ENCODE peak calls at places on chromosome 13, in eight cellular contexts. One of them, this sample, is unnamed.

GRCh38 chr13:109330941-109331340 is 455.4 kb downstream of the IRS2 start:
- DNase-seq in CD4-positive, alpha-beta T cell: no peak
- DNase-seq in tibial artery: no peak
- DNase-seq in AG08395: no peak
- DNase-seq in progenitor cell of endocrine pancreas: no peak
- DNase-seq in central memory CD8-positive, alpha-beta T cell: no peak
- DNase-seq in NCI-H1105 treated with DMSO at 0.1 percent for 48 hours: no peak
- DNase-seq in stimulated activated CD4-positive, alpha-beta T cell treated with anti-CD3 and anti-CD28 coated beads, Interleukin-15, amount 100 ng/mL, for 1 hour: no peak
- DNase-seq in this sample: no peak

GRCh38 chr13:42064259-42064658 is 15.8 kb downstream of the DGKH start:
- DNase-seq in CD4-positive, alpha-beta T cell: no peak
- DNase-seq in tibial artery: no peak
- DNase-seq in AG08395: peak
- DNase-seq in progenitor cell of endocrine pancreas: no peak
- DNase-seq in central memory CD8-positive, alpha-beta T cell: no peak
- DNase-seq in NCI-H1105 treated with DMSO at 0.1 percent for 48 hours: no peak
- DNase-seq in stimulated activated CD4-positive, alpha-beta T cell treated with anti-CD3 and anti-CD28 coated beads, Interleukin-15, amount 100 ng/mL, for 1 hour: no peak
- DNase-seq in this sample: no peak

GRCh38 chr13:111897846-111898215 is 169.1 kb upstream of the SOX1 start:
- DNase-seq in CD4-positive, alpha-beta T cell: no peak
- DNase-seq in tibial artery: no peak
- DNase-seq in AG08395: no peak
- DNase-seq in progenitor cell of endocrine pancreas: no peak
- DNase-seq in central memory CD8-positive, alpha-beta T cell: no peak
- DNase-seq in NCI-H1105 treated with DMSO at 0.1 percent for 48 hours: no peak
- DNase-seq in stimulated activated CD4-positive, alpha-beta T cell treated with anti-CD3 and anti-CD28 coated beads, Interleukin-15, amount 100 ng/mL, for 1 hour: no peak
- DNase-seq in this sample: no peak

GRCh38 chr13:33868343-33868994 is 50.5 kb downstream of the RFC3 start:
- DNase-seq in CD4-positive, alpha-beta T cell: no peak
- DNase-seq in tibial artery: no peak
- DNase-seq in AG08395: no peak
- DNase-seq in progenitor cell of endocrine pancreas: no peak
- DNase-seq in central memory CD8-positive, alpha-beta T cell: no peak
- DNase-seq in NCI-H1105 treated with DMSO at 0.1 percent for 48 hours: no peak
- DNase-seq in stimulated activated CD4-positive, alpha-beta T cell treated with anti-CD3 and anti-CD28 coated beads, Interleukin-15, amount 100 ng/mL, for 1 hour: no peak
- DNase-seq in this sample: no peak

GRCh38 chr13:113964251-113964995 is 9.5 kb downstream of the C13orf46 start:
- DNase-seq in CD4-positive, alpha-beta T cell: no peak
- DNase-seq in tibial artery: no peak
- DNase-seq in AG08395: no peak
- DNase-seq in progenitor cell of endocrine pancreas: no peak
- DNase-seq in central memory CD8-positive, alpha-beta T cell: no peak
- DNase-seq in NCI-H1105 treated with DMSO at 0.1 percent for 48 hours: no peak
- DNase-seq in stimulated activated CD4-positive, alpha-beta T cell treated with anti-CD3 and anti-CD28 coated beads, Interleukin-15, amount 100 ng/mL, for 1 hour: no peak
- DNase-seq in this sample: no peak

GRCh38 chr13:89910166-89910565 is 1437.3 kb upstream of the MIR17HG start:
- DNase-seq in CD4-positive, alpha-beta T cell: no peak
- DNase-seq in tibial artery: no peak
- DNase-seq in AG08395: no peak
- DNase-seq in progenitor cell of endocrine pancreas: no peak
- DNase-seq in central memory CD8-positive, alpha-beta T cell: no peak
- DNase-seq in NCI-H1105 treated with DMSO at 0.1 percent for 48 hours: no peak
- DNase-seq in stimulated activated CD4-positive, alpha-beta T cell treated with anti-CD3 and anti-CD28 coated beads, Interleukin-15, amount 100 ng/mL, for 1 hour: no peak
- DNase-seq in this sample: no peak

GRCh38 chr13:31699650-31700049 is 39.7 kb upstream of the RXFP2 start:
- DNase-seq in CD4-positive, alpha-beta T cell: no peak
- DNase-seq in tibial artery: no peak
- DNase-seq in AG08395: no peak
- DNase-seq in progenitor cell of endocrine pancreas: no peak
- DNase-seq in central memory CD8-positive, alpha-beta T cell: no peak
- DNase-seq in NCI-H1105 treated with DMSO at 0.1 percent for 48 hours: no peak
- DNase-seq in stimulated activated CD4-positive, alpha-beta T cell treated with anti-CD3 and anti-CD28 coated beads, Interleukin-15, amount 100 ng/mL, for 1 hour: no peak
- DNase-seq in this sample: peak

GRCh38 chr13:38429916-38430315 is 80.3 kb downstream of the UFM1 start:
- DNase-seq in CD4-positive, alpha-beta T cell: no peak
- DNase-seq in tibial artery: no peak
- DNase-seq in AG08395: no peak
- DNase-seq in progenitor cell of endocrine pancreas: no peak
- DNase-seq in central memory CD8-positive, alpha-beta T cell: no peak
- DNase-seq in NCI-H1105 treated with DMSO at 0.1 percent for 48 hours: no peak
- DNase-seq in stimulated activated CD4-positive, alpha-beta T cell treated with anti-CD3 and anti-CD28 coated beads, Interleukin-15, amount 100 ng/mL, for 1 hour: no peak
- DNase-seq in this sample: no peak

GRCh38 chr13:90690458-90691063 is 656.9 kb upstream of the MIR17HG start:
- DNase-seq in CD4-positive, alpha-beta T cell: no peak
- DNase-seq in tibial artery: no peak
- DNase-seq in AG08395: peak
- DNase-seq in progenitor cell of endocrine pancreas: no peak
- DNase-seq in central memory CD8-positive, alpha-beta T cell: no peak
- DNase-seq in NCI-H1105 treated with DMSO at 0.1 percent for 48 hours: no peak
- DNase-seq in stimulated activated CD4-positive, alpha-beta T cell treated with anti-CD3 and anti-CD28 coated beads, Interleukin-15, amount 100 ng/mL, for 1 hour: no peak
- DNase-seq in this sample: no peak

GRCh38 chr13:73338389-73338788 is 279.6 kb downstream of the KLF5 start:
- DNase-seq in CD4-positive, alpha-beta T cell: no peak
- DNase-seq in tibial artery: no peak
- DNase-seq in AG08395: no peak
- DNase-seq in progenitor cell of endocrine pancreas: no peak
- DNase-seq in central memory CD8-positive, alpha-beta T cell: no peak
- DNase-seq in NCI-H1105 treated with DMSO at 0.1 percent for 48 hours: no peak
- DNase-seq in stimulated activated CD4-positive, alpha-beta T cell treated with anti-CD3 and anti-CD28 coated beads, Interleukin-15, amount 100 ng/mL, for 1 hour: no peak
- DNase-seq in this sample: no peak

GRCh38 chr13:113327766-113328391 is 30.8 kb downstream of the LAMP1 start:
- DNase-seq in CD4-positive, alpha-beta T cell: no peak
- DNase-seq in tibial artery: no peak
- DNase-seq in AG08395: no peak
- DNase-seq in progenitor cell of endocrine pancreas: no peak
- DNase-seq in central memory CD8-positive, alpha-beta T cell: no peak
- DNase-seq in NCI-H1105 treated with DMSO at 0.1 percent for 48 hours: no peak
- DNase-seq in stimulated activated CD4-positive, alpha-beta T cell treated with anti-CD3 and anti-CD28 coated beads, Interleukin-15, amount 100 ng/mL, for 1 hour: no peak
- DNase-seq in this sample: no peak

GRCh38 chr13:26584713-26585112 is 27.2 kb downstream of the WASF3 start:
- DNase-seq in CD4-positive, alpha-beta T cell: no peak
- DNase-seq in tibial artery: no peak
- DNase-seq in AG08395: peak
- DNase-seq in progenitor cell of endocrine pancreas: no peak
- DNase-seq in central memory CD8-positive, alpha-beta T cell: no peak
- DNase-seq in NCI-H1105 treated with DMSO at 0.1 percent for 48 hours: no peak
- DNase-seq in stimulated activated CD4-positive, alpha-beta T cell treated with anti-CD3 and anti-CD28 coated beads, Interleukin-15, amount 100 ng/mL, for 1 hour: no peak
- DNase-seq in this sample: no peak

This sample was measured in iPS DF 6.9.